ENCODE peak calls at places on chromosomes 3 and 15, in nine cellular contexts. One of them, this sample, is unnamed.

GRCh38 chr15:97961067-97961954 is 808 bp downstream of the ARRDC4 start:
- DNase-seq in HL-60: peak
- DNase-seq in GM12878: no peak
- DNase-seq in cardiac fibroblast: peak
- DNase-seq in testis: peak
- DNase-seq in left ventricle myocardium inferior: peak
- DNase-seq in fibroblast of villous mesenchyme: peak
- DNase-seq in fibroblast of lung: peak
- DNase-seq in transverse colon: peak
- DNase-seq in this sample: no peak

GRCh38 chr3:102124301-102125158 is 275.2 kb downstream of the NFKBIZ start:
- DNase-seq in HL-60: no peak
- DNase-seq in GM12878: no peak
- DNase-seq in cardiac fibroblast: peak
- DNase-seq in testis: no peak
- DNase-seq in left ventricle myocardium inferior: no peak
- DNase-seq in fibroblast of villous mesenchyme: peak
- DNase-seq in fibroblast of lung: peak
- DNase-seq in transverse colon: no peak
- DNase-seq in this sample: no peak

GRCh38 chr15:57703387-57703786 is 3.1 kb upstream of the POLR2M start:
- DNase-seq in HL-60: no peak
- DNase-seq in GM12878: no peak
- DNase-seq in cardiac fibroblast: no peak
- DNase-seq in testis: no peak
- DNase-seq in left ventricle myocardium inferior: no peak
- DNase-seq in fibroblast of villous mesenchyme: peak
- DNase-seq in fibroblast of lung: no peak
- DNase-seq in transverse colon: no peak
- DNase-seq in this sample: no peak

GRCh38 chr3:111801697-111802655 is 57.1 kb upstream of the PHLDB2 start:
- DNase-seq in HL-60: no peak
- DNase-seq in GM12878: no peak
- DNase-seq in cardiac fibroblast: peak
- DNase-seq in testis: no peak
- DNase-seq in left ventricle myocardium inferior: no peak
- DNase-seq in fibroblast of villous mesenchyme: peak
- DNase-seq in fibroblast of lung: peak
- DNase-seq in transverse colon: no peak
- DNase-seq in this sample: no peak

GRCh38 chr3:126888186-126888760 is 94.6 kb upstream of the PLXNA1 start:
- DNase-seq in HL-60: no peak
- DNase-seq in GM12878: no peak
- DNase-seq in cardiac fibroblast: no peak
- DNase-seq in testis: no peak
- DNase-seq in left ventricle myocardium inferior: no peak
- DNase-seq in fibroblast of villous mesenchyme: no peak
- DNase-seq in fibroblast of lung: no peak
- DNase-seq in transverse colon: no peak
- DNase-seq in this sample: peak

GRCh38 chr3:46574263-46574662 is 8.2 kb upstream of the LRRC2 start:
- DNase-seq in HL-60: no peak
- DNase-seq in GM12878: no peak
- DNase-seq in cardiac fibroblast: no peak
- DNase-seq in testis: no peak
- DNase-seq in left ventricle myocardium inferior: no peak
- DNase-seq in fibroblast of villous mesenchyme: no peak
- DNase-seq in fibroblast of lung: no peak
- DNase-seq in transverse colon: no peak
- DNase-seq in this sample: no peak

GRCh38 chr3:46542344-46542743 is 23.8 kb downstream of the LRRC2 start:
- DNase-seq in HL-60: no peak
- DNase-seq in GM12878: no peak
- DNase-seq in cardiac fibroblast: peak
- DNase-seq in testis: no peak
- DNase-seq in left ventricle myocardium inferior: no peak
- DNase-seq in fibroblast of villous mesenchyme: no peak
- DNase-seq in fibroblast of lung: no peak
- DNase-seq in transverse colon: no peak
- DNase-seq in this sample: no peak

GRCh38 chr3:56862352-56863062 is 60.8 kb upstream of the ARHGEF3 start:
- DNase-seq in HL-60: no peak
- DNase-seq in GM12878: no peak
- DNase-seq in cardiac fibroblast: peak
- DNase-seq in testis: peak
- DNase-seq in left ventricle myocardium inferior: no peak
- DNase-seq in fibroblast of villous mesenchyme: peak
- DNase-seq in fibroblast of lung: peak
- DNase-seq in transverse colon: no peak
- DNase-seq in this sample: no peak

GRCh38 chr3:108603689-108604088 is 14.2 kb downstream of the DZIP3 start:
- DNase-seq in HL-60: peak
- DNase-seq in GM12878: no peak
- DNase-seq in cardiac fibroblast: peak
- DNase-seq in testis: no peak
- DNase-seq in left ventricle myocardium inferior: no peak
- DNase-seq in fibroblast of villous mesenchyme: no peak
- DNase-seq in fibroblast of lung: no peak
- DNase-seq in transverse colon: no peak
- DNase-seq in this sample: no peak

GRCh38 chr3:149224736-149225594 is 3.3 kb upstream of the CP start:
- DNase-seq in HL-60: peak
- DNase-seq in GM12878: peak
- DNase-seq in cardiac fibroblast: peak
- DNase-seq in testis: no peak
- DNase-seq in left ventricle myocardium inferior: no peak
- DNase-seq in fibroblast of villous mesenchyme: peak
- DNase-seq in fibroblast of lung: peak
- DNase-seq in transverse colon: no peak
- DNase-seq in this sample: no peak

GRCh38 chr15:64911317-64912186 is at the start of gene ANKDD1A:
- DNase-seq in HL-60: no peak
- DNase-seq in GM12878: no peak
- DNase-seq in cardiac fibroblast: peak
- DNase-seq in testis: peak
- DNase-seq in left ventricle myocardium inferior: peak
- DNase-seq in fibroblast of villous mesenchyme: peak
- DNase-seq in fibroblast of lung: peak
- DNase-seq in transverse colon: peak
- DNase-seq in this sample: peak

GRCh38 chr3:197501879-197502620 is 53.7 kb downstream of the BDH1 start:
- DNase-seq in HL-60: peak
- DNase-seq in GM12878: peak
- DNase-seq in cardiac fibroblast: peak
- DNase-seq in testis: peak
- DNase-seq in left ventricle myocardium inferior: no peak
- DNase-seq in fibroblast of villous mesenchyme: peak
- DNase-seq in fibroblast of lung: peak
- DNase-seq in transverse colon: peak
- DNase-seq in this sample: peak

GRCh38 chr3:67296039-67296892 is 298.2 kb downstream of the KBTBD8 start:
- DNase-seq in HL-60: no peak
- DNase-seq in GM12878: no peak
- DNase-seq in cardiac fibroblast: no peak
- DNase-seq in testis: no peak
- DNase-seq in left ventricle myocardium inferior: no peak
- DNase-seq in fibroblast of villous mesenchyme: no peak
- DNase-seq in fibroblast of lung: no peak
- DNase-seq in transverse colon: no peak
- DNase-seq in this sample: no peak

GRCh38 chr3:28590851-28591250 is 242.2 kb upstream of the AZI2 start:
- DNase-seq in HL-60: no peak
- DNase-seq in GM12878: no peak
- DNase-seq in cardiac fibroblast: no peak
- DNase-seq in testis: no peak
- DNase-seq in left ventricle myocardium inferior: no peak
- DNase-seq in fibroblast of villous mesenchyme: no peak
- DNase-seq in fibroblast of lung: peak
- DNase-seq in transverse colon: no peak
- DNase-seq in this sample: no peak

GRCh38 chr3:16927485-16927884 is 42.7 kb downstream of the PLCL2 start:
- DNase-seq in HL-60: no peak
- DNase-seq in GM12878: no peak
- DNase-seq in cardiac fibroblast: no peak
- DNase-seq in testis: no peak
- DNase-seq in left ventricle myocardium inferior: no peak
- DNase-seq in fibroblast of villous mesenchyme: no peak
- DNase-seq in fibroblast of lung: no peak
- DNase-seq in transverse colon: no peak
- DNase-seq in this sample: peak

DNA sequence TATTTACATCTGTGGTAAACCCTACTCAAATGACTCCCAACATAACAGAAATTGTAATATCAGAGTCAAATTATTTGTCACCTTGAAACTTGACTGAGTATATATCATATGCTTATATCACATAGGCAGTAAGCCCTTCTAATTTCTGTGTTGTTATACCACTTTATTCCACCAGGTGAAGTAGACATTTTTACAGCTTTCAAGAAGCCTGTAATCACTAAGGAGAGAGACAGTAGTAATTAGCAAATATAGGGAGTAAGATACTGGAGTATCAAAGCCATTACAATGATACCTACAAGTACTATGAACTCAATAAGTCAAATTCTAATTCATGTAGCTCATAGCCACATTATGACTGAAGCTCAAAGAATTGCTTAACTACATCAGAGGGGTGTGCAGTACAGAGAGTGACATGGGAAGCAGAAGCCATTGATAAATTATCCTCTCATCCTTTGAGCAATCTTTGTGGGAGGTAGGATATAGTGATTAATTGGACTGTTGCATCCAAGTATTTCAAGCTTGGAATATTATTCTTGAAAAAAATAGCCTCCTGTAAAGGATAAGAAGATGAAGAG is 1005.8 kb downstream of the ZPLD1 start:
- DNase-seq in HL-60: no peak
- DNase-seq in GM12878: no peak
- DNase-seq in cardiac fibroblast: peak
- DNase-seq in testis: no peak
- DNase-seq in left ventricle myocardium inferior: no peak
- DNase-seq in fibroblast of villous mesenchyme: no peak
- DNase-seq in fibroblast of lung: peak
- DNase-seq in transverse colon: no peak
- DNase-seq in this sample: no peak
- TF ChIP-seq CTCF in HL-60: no peak
- TF ChIP-seq CTCF in GM12878: peak
- TF ChIP-seq CTCF in cardiac fibroblast: peak
- TF ChIP-seq CTCF in testis: peak
- TF ChIP-seq CTCF in left ventricle myocardium inferior: no peak
- TF ChIP-seq CTCF in fibroblast of villous mesenchyme: no peak
- TF ChIP-seq CTCF in fibroblast of lung: no peak
- TF ChIP-seq CTCF in transverse colon: no peak
- TF ChIP-seq CTCF in this sample: no peak

DNA sequence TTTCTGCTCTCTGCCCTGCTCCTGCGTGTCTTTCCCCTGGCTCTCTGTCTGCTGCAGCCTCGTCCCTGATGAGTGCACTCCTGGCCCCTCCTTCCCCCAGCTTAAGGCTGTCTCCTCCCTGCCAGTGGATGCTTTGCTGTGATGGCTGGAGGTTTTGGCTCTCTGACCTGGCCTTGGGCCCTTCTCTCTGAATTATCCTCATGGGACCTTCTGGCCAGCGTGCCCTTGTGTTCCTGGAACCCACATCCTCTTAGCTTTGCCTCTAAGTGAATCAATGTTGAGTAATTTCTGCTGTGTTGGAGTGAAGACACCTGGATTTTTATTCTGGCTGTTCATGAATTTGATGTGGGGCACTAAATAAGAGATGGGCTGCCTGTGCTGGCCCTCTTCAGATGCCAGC is 9.8 kb upstream of the TNFAIP8L3 start:
- DNase-seq in HL-60: no peak
- DNase-seq in GM12878: no peak
- DNase-seq in cardiac fibroblast: peak
- DNase-seq in testis: peak
- DNase-seq in left ventricle myocardium inferior: peak
- DNase-seq in fibroblast of villous mesenchyme: peak
- DNase-seq in fibroblast of lung: peak
- DNase-seq in transverse colon: peak
- DNase-seq in this sample: peak
- H3K4me3 ChIP-seq in HL-60: no peak
- H3K4me3 ChIP-seq in GM12878: no peak
- H3K4me3 ChIP-seq in cardiac fibroblast: no peak
- H3K4me3 ChIP-seq in testis: no peak
- H3K4me3 ChIP-seq in left ventricle myocardium inferior: no peak
- H3K4me3 ChIP-seq in fibroblast of villous mesenchyme: no peak
- H3K4me3 ChIP-seq in fibroblast of lung: peak
- H3K4me3 ChIP-seq in transverse colon: no peak
- H3K4me3 ChIP-seq in this sample: no peak

GRCh38 chr3:176663376-176663775 is 533.9 kb downstream of the TBL1XR1 start:
- DNase-seq in HL-60: no peak
- DNase-seq in GM12878: no peak
- DNase-seq in cardiac fibroblast: peak
- DNase-seq in testis: no peak
- DNase-seq in left ventricle myocardium inferior: no peak
- DNase-seq in fibroblast of villous mesenchyme: no peak
- DNase-seq in fibroblast of lung: no peak
- DNase-seq in transverse colon: no peak
- DNase-seq in this sample: no peak

GRCh38 chr3:176661432-176661964 is 535.8 kb downstream of the TBL1XR1 start:
- DNase-seq in HL-60: no peak
- DNase-seq in GM12878: no peak
- DNase-seq in cardiac fibroblast: no peak
- DNase-seq in testis: no peak
- DNase-seq in left ventricle myocardium inferior: no peak
- DNase-seq in fibroblast of villous mesenchyme: no peak
- DNase-seq in fibroblast of lung: no peak
- DNase-seq in transverse colon: no peak
- DNase-seq in this sample: no peak

GRCh38 chr3:176663819-176664218 is 533.5 kb downstream of the TBL1XR1 start:
- DNase-seq in HL-60: peak
- DNase-seq in GM12878: no peak
- DNase-seq in cardiac fibroblast: peak
- DNase-seq in testis: no peak
- DNase-seq in left ventricle myocardium inferior: no peak
- DNase-seq in fibroblast of villous mesenchyme: peak
- DNase-seq in fibroblast of lung: peak
- DNase-seq in transverse colon: no peak
- DNase-seq in this sample: peak
- TF ChIP-seq CTCF in HL-60: no peak
- TF ChIP-seq CTCF in GM12878: no peak
- TF ChIP-seq CTCF in cardiac fibroblast: peak
- TF ChIP-seq CTCF in testis: peak
- TF ChIP-seq CTCF in left ventricle myocardium inferior: peak
- TF ChIP-seq CTCF in fibroblast of villous mesenchyme: peak
- TF ChIP-seq CTCF in fibroblast of lung: peak
- TF ChIP-seq CTCF in transverse colon: no peak
- TF ChIP-seq CTCF in this sample: no peak

DNA sequence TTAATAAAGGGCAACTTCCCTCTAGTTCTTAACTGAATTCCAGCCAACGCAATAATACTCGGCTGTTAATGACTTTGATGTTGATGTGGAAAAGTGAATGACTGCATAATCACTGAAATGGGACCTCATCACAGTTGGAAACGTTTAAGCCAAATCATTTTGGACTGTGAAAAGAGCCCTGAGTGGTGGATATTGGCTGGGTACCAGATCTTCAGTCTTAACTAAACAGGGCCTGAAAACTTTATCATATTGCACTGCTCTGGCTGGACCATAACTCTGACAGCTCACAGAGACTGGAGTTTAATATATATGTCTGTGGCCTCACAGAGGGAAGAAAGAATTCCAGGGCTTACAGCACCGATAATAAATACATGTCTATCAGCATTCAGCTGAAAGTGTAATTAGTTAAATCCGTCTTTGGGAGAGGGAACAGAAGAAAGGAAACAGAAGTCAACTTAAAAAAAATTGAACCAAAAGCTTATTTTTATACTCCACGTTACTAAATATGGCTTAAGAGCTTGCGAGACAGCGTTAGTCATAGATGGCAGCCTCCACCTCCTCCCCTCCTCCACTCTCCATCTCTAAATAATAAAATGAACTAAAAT is 222.3 kb upstream of the CDIN1 start:
- DNase-seq in HL-60: no peak
- DNase-seq in GM12878: no peak
- DNase-seq in cardiac fibroblast: peak
- DNase-seq in testis: no peak
- DNase-seq in left ventricle myocardium inferior: no peak
- DNase-seq in fibroblast of villous mesenchyme: peak
- DNase-seq in fibroblast of lung: peak
- DNase-seq in transverse colon: no peak
- DNase-seq in this sample: no peak
- H3K4me3 ChIP-seq in HL-60: no peak
- H3K4me3 ChIP-seq in GM12878: no peak
- H3K4me3 ChIP-seq in cardiac fibroblast: no peak
- H3K4me3 ChIP-seq in testis: no peak
- H3K4me3 ChIP-seq in left ventricle myocardium inferior: peak
- H3K4me3 ChIP-seq in fibroblast of villous mesenchyme: no peak
- H3K4me3 ChIP-seq in fibroblast of lung: no peak
- H3K4me3 ChIP-seq in transverse colon: no peak
- H3K4me3 ChIP-seq in this sample: no peak

This sample was measured in WERI-Rb-1.